ENCODE peak calls at places on chromosome 16, in five cellular contexts. N is mesendoderm, M is bronchial epithelial cell, J is lower leg skin, H is NCI-H2081. Z is an unnamed sample.

GRCh38 chr16:22190169-22191088 is 15.6 kb upstream of the EEF2K start:
- DNase-seq in N (peak), M (peak), J (peak), H (peak), Z (peak)

GRCh38 chr16:27795992-27796614 is 246.2 kb downstream of the KATNIP start:
- DNase-seq in N (peak), M (peak), J (no peak), H (no peak), Z (peak)

GRCh38 chr16:86773339-86773715 is 195.0 kb downstream of the FOXL1 start:
- DNase-seq in N (no peak), M (no peak), J (no peak), H (no peak), Z (no peak)

GRCh38 chr16:82936941-82937551 is 310.3 kb downstream of the CDH13 start:
- DNase-seq in N (peak), M (peak), J (no peak), H (no peak), Z (peak)

GRCh38 chr16:4318171-4318910 is 2.5 kb downstream of the GLIS2 start:
- DNase-seq in N (no peak), M (no peak), J (no peak), H (no peak), Z (no peak)

GRCh38 chr16:10352262-10352661 is 33.6 kb upstream of the ATF7IP2 start:
- DNase-seq in N (no peak), M (no peak), J (no peak), H (no peak), Z (no peak)

GRCh38 chr16:85650864-85651811 is 37.6 kb downstream of the GINS2 start:
- DNase-seq in N (no peak), M (no peak), J (no peak), H (peak), Z (no peak)

GRCh38 chr16:10678655-10679054 is 16.1 kb downstream of the TEKT5 start:
- DNase-seq in N (peak), M (no peak), J (peak), H (no peak), Z (no peak)

GRCh38 chr16:19548144-19548543 is 7.4 kb upstream of the VPS35L start:
- DNase-seq in N (no peak), M (no peak), J (no peak), H (no peak), Z (no peak)

GRCh38 chr16:27238016-27238587 is 30.5 kb downstream of the NSMCE1 start:
- DNase-seq in N (no peak), M (no peak), J (peak), H (no peak), Z (no peak)

GRCh38 chr16:48011466-48011865 is 144.3 kb downstream of the ABCC12 start:
- DNase-seq in N (no peak), M (no peak), J (peak), H (no peak), Z (no peak)

GRCh38 chr16:11047939-11048500 is 103.7 kb downstream of the CLEC16A start:
- DNase-seq in N (no peak), M (no peak), J (peak), H (no peak), Z (no peak)

GRCh38 chr16:75039941-75040340 is 41.1 kb downstream of the ZNRF1 start:
- DNase-seq in N (no peak), M (no peak), J (peak), H (no peak), Z (no peak)

GRCh38 chr16:66326995-66327513 is 39.4 kb upstream of the CDH5 start:
- DNase-seq in N (peak), M (no peak), J (no peak), H (peak), Z (no peak)

GRCh38 chr16:89658221-89658879 is 714 bp downstream of the SPATA33 start:
- DNase-seq in N (peak), M (no peak), J (no peak), H (no peak), Z (peak)

GRCh38 chr16:19291459-19291858 is 5.9 kb downstream of the CLEC19A start:
- DNase-seq in N (peak), M (peak), J (no peak), H (peak), Z (no peak)

GRCh38 chr16:2834968-2835367 is 4.9 kb downstream of the ZG16B start:
- DNase-seq in N (no peak), M (no peak), J (no peak), H (no peak), Z (no peak)

GRCh38 chr16:51326131-51326856 is 175.2 kb upstream of the SALL1 start:
- DNase-seq in N (peak), M (peak), J (no peak), H (no peak), Z (peak)

GRCh38 chr16:68019167-68019680 is 3.5 kb upstream of the DPEP2NB start:
- DNase-seq in N (peak), M (no peak), J (no peak), H (no peak), Z (no peak)

GRCh38 chr16:57899771-57900661 is 70.9 kb downstream of the CNGB1 start:
- DNase-seq in N (peak), M (peak), J (peak), H (peak), Z (peak)

GRCh38 chr16:47944589-47944988 is 211.2 kb downstream of the ABCC12 start:
- DNase-seq in N (no peak), M (no peak), J (no peak), H (no peak), Z (no peak)

GRCh38 chr16:54780266-54780665 is 150.4 kb upstream of the IRX5 start:
- DNase-seq in N (no peak), M (no peak), J (no peak), H (no peak), Z (no peak)

GRCh38 chr16:27427538-27427937 is 25.6 kb downstream of the IL21R start:
- DNase-seq in N (no peak), M (no peak), J (no peak), H (no peak), Z (no peak)